ENCODE peak calls at places on chromosomes 7 and 10, in ten cellular contexts. E is ascending aorta; J is dorsolateral prefrontal cortex; B is activated CD4-positive, alpha-beta T cell treated with anti-CD3 and anti-CD28 coated beads, Interleukin-2, amount 10 ng/mL, durations not matched to agents 7 days and 5 days; D is upper lobe of right lung; G is HEK293T; L is NCI-H345; F is effector memory CD8-positive, alpha-beta T cell; A is T-helper 1 cell; S is Kasumi-1. Z is an unnamed sample.

GRCh38 chr10:10872035-10872673 is 145.5 kb upstream of the CELF2 start:
- DNase-seq in J (no peak), L (no peak), S (no peak), F (no peak), B (no peak), E (peak), A (no peak), G (no peak), D (no peak), Z (no peak)

GRCh38 chr7:138720286-138720685 is 19.1 kb upstream of the SVOPL start:
- DNase-seq in B (no peak), J (no peak), F (no peak), L (no peak), A (no peak), D (no peak), E (no peak), G (no peak), S (peak), Z (no peak)

GRCh38 chr7:22480523-22481075 is 19.4 kb downstream of the STEAP1B start:
- DNase-seq in L (peak), E (no peak), S (no peak), D (no peak), J (no peak), F (no peak), B (no peak), G (no peak), A (no peak), Z (no peak)

GRCh38 chr10:106278385-106278784 is 886.1 kb downstream of the SORCS1 start:
- DNase-seq in J (no peak), G (no peak), L (no peak), F (no peak), A (no peak), D (no peak), B (no peak), S (no peak), E (no peak), Z (no peak)

GRCh38 chr7:156063241-156063810 is 251.1 kb upstream of the SHH start:
- DNase-seq in L (no peak), G (no peak), E (no peak), A (no peak), F (no peak), B (no peak), S (no peak), D (no peak), J (no peak), Z (no peak)

GRCh38 chr10:127534074-127534473 is 15.0 kb upstream of the NPS start:
- DNase-seq in J (no peak), G (no peak), A (no peak), F (no peak), E (no peak), D (no peak), B (no peak), L (no peak), S (no peak), Z (no peak)

GRCh38 chr7:2149672-2150444 is 82.9 kb downstream of the MAD1L1 start:
- DNase-seq in F (no peak), B (no peak), G (no peak), D (no peak), S (no peak), L (no peak), E (no peak), A (no peak), J (no peak), Z (no peak)

GRCh38 chr10:16820018-16820417 is 2.8 kb upstream of the RSU1 start:
- DNase-seq in B (no peak), L (no peak), S (no peak), J (no peak), E (no peak), D (no peak), G (no peak), F (no peak), A (no peak), Z (no peak)

GRCh38 chr10:132360766-132361447 is 28.9 kb downstream of the LRRC27 start:
- DNase-seq in E (no peak), D (peak), B (peak), A (no peak), F (no peak), S (no peak), J (no peak), L (no peak), G (peak), Z (no peak)

GRCh38 chr7:64888901-64889685 is 14.0 kb upstream of the ZNF273 start:
- DNase-seq in S (peak), G (no peak), D (peak), A (no peak), J (peak), L (no peak), B (no peak), F (no peak), E (no peak), Z (no peak)

GRCh38 chr10:122301811-122302115 is 30.7 kb downstream of the BTBD16 start:
- DNase-seq in S (no peak), A (no peak), E (no peak), F (no peak), L (no peak), J (no peak), G (no peak), B (no peak), D (no peak), Z (no peak)

GRCh38 chr10:4810093-4810492 is 15.9 kb upstream of the AKR1E2 start:
- DNase-seq in A (no peak), B (no peak), E (no peak), G (no peak), S (no peak), F (no peak), D (no peak), L (no peak), J (no peak), Z (no peak)

GRCh38 chr7:73434701-73435069 is 1.1 kb downstream of the FZD9 start:
- DNase-seq in S (no peak), G (no peak), J (no peak), A (no peak), E (no peak), L (no peak), F (no peak), D (no peak), B (no peak), Z (no peak)

GRCh38 chr10:77274046-77274795 is 363.4 kb downstream of the KCNMA1 start:
- DNase-seq in D (no peak), L (no peak), E (no peak), S (no peak), B (no peak), F (no peak), A (no peak), J (no peak), G (no peak), Z (no peak)

GRCh38 chr10:60767424-60767823 is 10.9 kb upstream of the CDK1 start:
- DNase-seq in J (no peak), F (no peak), L (no peak), B (no peak), A (no peak), D (no peak), E (no peak), S (no peak), G (no peak), Z (no peak)

GRCh38 chr10:112383325-112383724 is 9.4 kb downstream of the ACSL5 start:
- DNase-seq in D (no peak), S (no peak), F (no peak), B (no peak), G (no peak), A (no peak), E (peak), L (no peak), J (no peak), Z (no peak)

GRCh38 chr7:99173787-99174186 is 29.9 kb upstream of the SMURF1 start:
- DNase-seq in L (no peak), G (no peak), S (no peak), A (no peak), E (no peak), D (no peak), F (no peak), J (no peak), B (no peak), Z (no peak)

GRCh38 chr10:87842776-87843497 is 20.4 kb downstream of the KLLN start:
- DNase-seq in E (no peak), G (no peak), F (no peak), B (no peak), J (no peak), A (no peak), D (no peak), L (no peak), S (no peak), Z (no peak)

Z was measured in NCI-H1930.